ENCODE peak calls at places on chromosome 20, in eight cellular contexts. One of them, this sample, is unnamed.

GRCh38 chr20:4136078-4136966 is 121.0 kb upstream of the RNF24 start:
- DNase-seq in breast epithelium: no peak
- DNase-seq in GM12865: no peak
- DNase-seq in AG04450: no peak
- DNase-seq in GM06990: no peak
- DNase-seq in dorsolateral prefrontal cortex: no peak
- DNase-seq in endodermal cell: peak
- DNase-seq in IMR-90: peak
- DNase-seq in this sample: no peak

GRCh38 chr20:9294081-9294480 is 220.3 kb upstream of the LAMP5 start:
- DNase-seq in GM06990: no peak
- DNase-seq in breast epithelium: no peak
- DNase-seq in AG04450: peak
- DNase-seq in endodermal cell: no peak
- DNase-seq in dorsolateral prefrontal cortex: no peak
- DNase-seq in GM12865: no peak
- DNase-seq in IMR-90: peak
- DNase-seq in this sample: peak

GRCh38 chr20:23943304-23943703 is 45.3 kb downstream of the GGTLC1 start:
- DNase-seq in endodermal cell: no peak
- DNase-seq in GM12865: no peak
- DNase-seq in AG04450: no peak
- DNase-seq in dorsolateral prefrontal cortex: no peak
- DNase-seq in breast epithelium: no peak
- DNase-seq in GM06990: no peak
- DNase-seq in IMR-90: no peak
- DNase-seq in this sample: no peak

GRCh38 chr20:59495894-59496510 is 108.3 kb upstream of the PHACTR3 start:
- DNase-seq in GM06990: peak
- DNase-seq in GM12865: peak
- DNase-seq in endodermal cell: peak
- DNase-seq in AG04450: peak
- DNase-seq in dorsolateral prefrontal cortex: peak
- DNase-seq in breast epithelium: peak
- DNase-seq in IMR-90: peak
- DNase-seq in this sample: peak

GRCh38 chr20:49599746-49600113 is 31.8 kb upstream of the PTGIS start:
- DNase-seq in breast epithelium: no peak
- DNase-seq in AG04450: no peak
- DNase-seq in dorsolateral prefrontal cortex: no peak
- DNase-seq in GM12865: no peak
- DNase-seq in GM06990: no peak
- DNase-seq in IMR-90: no peak
- DNase-seq in endodermal cell: no peak
- DNase-seq in this sample: no peak

GRCh38 chr20:10282930-10283556 is 64.4 kb downstream of the SNAP25 start:
- DNase-seq in dorsolateral prefrontal cortex: no peak
- DNase-seq in endodermal cell: no peak
- DNase-seq in AG04450: no peak
- DNase-seq in GM12865: no peak
- DNase-seq in breast epithelium: no peak
- DNase-seq in GM06990: no peak
- DNase-seq in IMR-90: peak
- DNase-seq in this sample: no peak

GRCh38 chr20:34030453-34030852 is 36.7 kb downstream of the RALY start:
- DNase-seq in breast epithelium: no peak
- DNase-seq in GM06990: no peak
- DNase-seq in IMR-90: no peak
- DNase-seq in AG04450: no peak
- DNase-seq in GM12865: no peak
- DNase-seq in endodermal cell: no peak
- DNase-seq in dorsolateral prefrontal cortex: no peak
- DNase-seq in this sample: no peak

GRCh38 chr20:42113236-42113635 is 495.1 kb upstream of the CHD6 start:
- DNase-seq in GM12865: no peak
- DNase-seq in IMR-90: no peak
- DNase-seq in GM06990: no peak
- DNase-seq in dorsolateral prefrontal cortex: no peak
- DNase-seq in endodermal cell: no peak
- DNase-seq in AG04450: no peak
- DNase-seq in breast epithelium: no peak
- DNase-seq in this sample: no peak

GRCh38 chr20:42706762-42707161 is 482.9 kb downstream of the PTPRT start:
- DNase-seq in endodermal cell: no peak
- DNase-seq in IMR-90: no peak
- DNase-seq in GM12865: no peak
- DNase-seq in dorsolateral prefrontal cortex: no peak
- DNase-seq in AG04450: no peak
- DNase-seq in GM06990: no peak
- DNase-seq in breast epithelium: no peak
- DNase-seq in this sample: no peak

GRCh38 chr20:13739726-13740649 is 44.7 kb downstream of the ESF1 start:
- DNase-seq in GM06990: no peak
- DNase-seq in IMR-90: no peak
- DNase-seq in endodermal cell: no peak
- DNase-seq in AG04450: no peak
- DNase-seq in breast epithelium: no peak
- DNase-seq in dorsolateral prefrontal cortex: no peak
- DNase-seq in GM12865: no peak
- DNase-seq in this sample: no peak

GRCh38 chr20:38131588-38132121 is 33.4 kb downstream of the TGM2 start:
- DNase-seq in GM12865: no peak
- DNase-seq in IMR-90: no peak
- DNase-seq in breast epithelium: no peak
- DNase-seq in GM06990: no peak
- DNase-seq in endodermal cell: no peak
- DNase-seq in AG04450: no peak
- DNase-seq in dorsolateral prefrontal cortex: no peak
- DNase-seq in this sample: peak

GRCh38 chr20:3995067-3995748 is 20.1 kb downstream of the RNF24 start:
- DNase-seq in dorsolateral prefrontal cortex: no peak
- DNase-seq in GM06990: no peak
- DNase-seq in GM12865: no peak
- DNase-seq in endodermal cell: peak
- DNase-seq in breast epithelium: no peak
- DNase-seq in AG04450: no peak
- DNase-seq in IMR-90: peak
- DNase-seq in this sample: peak

GRCh38 chr20:38883081-38883980 is 42.9 kb upstream of the FAM83D start:
- DNase-seq in GM12865: no peak
- DNase-seq in endodermal cell: no peak
- DNase-seq in AG04450: no peak
- DNase-seq in IMR-90: peak
- DNase-seq in breast epithelium: no peak
- DNase-seq in GM06990: no peak
- DNase-seq in dorsolateral prefrontal cortex: peak
- DNase-seq in this sample: no peak

GRCh38 chr20:49325981-49326380 is 48.1 kb upstream of the ZNFX1 start:
- DNase-seq in GM12865: no peak
- DNase-seq in breast epithelium: no peak
- DNase-seq in IMR-90: peak
- DNase-seq in GM06990: no peak
- DNase-seq in endodermal cell: no peak
- DNase-seq in AG04450: no peak
- DNase-seq in dorsolateral prefrontal cortex: no peak
- DNase-seq in this sample: no peak

GRCh38 chr20:63961664-63962425 is 5.6 kb upstream of the UCKL1 start:
- DNase-seq in GM12865: no peak
- DNase-seq in AG04450: no peak
- DNase-seq in GM06990: no peak
- DNase-seq in endodermal cell: no peak
- DNase-seq in breast epithelium: no peak
- DNase-seq in dorsolateral prefrontal cortex: no peak
- DNase-seq in IMR-90: no peak
- DNase-seq in this sample: no peak

GRCh38 chr20:4064118-4064962 is 49.0 kb upstream of the RNF24 start:
- DNase-seq in dorsolateral prefrontal cortex: peak
- DNase-seq in endodermal cell: peak
- DNase-seq in breast epithelium: peak
- DNase-seq in AG04450: no peak
- DNase-seq in GM06990: no peak
- DNase-seq in IMR-90: peak
- DNase-seq in GM12865: no peak
- DNase-seq in this sample: peak

GRCh38 chr20:56328861-56329260 is 29.9 kb upstream of the FAM210B start:
- DNase-seq in dorsolateral prefrontal cortex: no peak
- DNase-seq in endodermal cell: peak
- DNase-seq in GM12865: no peak
- DNase-seq in GM06990: no peak
- DNase-seq in breast epithelium: no peak
- DNase-seq in IMR-90: peak
- DNase-seq in AG04450: no peak
- DNase-seq in this sample: peak

GRCh38 chr20:23032056-23032455 is 3.1 kb upstream of the SSTR4 start:
- DNase-seq in dorsolateral prefrontal cortex: no peak
- DNase-seq in endodermal cell: no peak
- DNase-seq in GM12865: no peak
- DNase-seq in IMR-90: no peak
- DNase-seq in GM06990: no peak
- DNase-seq in AG04450: no peak
- DNase-seq in breast epithelium: no peak
- DNase-seq in this sample: no peak

GRCh38 chr20:953742-954141 is 37.6 kb upstream of the ANGPT4 start:
- DNase-seq in dorsolateral prefrontal cortex: no peak
- DNase-seq in endodermal cell: no peak
- DNase-seq in breast epithelium: no peak
- DNase-seq in AG04450: no peak
- DNase-seq in GM06990: no peak
- DNase-seq in IMR-90: no peak
- DNase-seq in GM12865: no peak
- DNase-seq in this sample: peak

GRCh38 chr20:61050491-61050890 is 201.6 kb upstream of the CDH4 start:
- DNase-seq in breast epithelium: no peak
- DNase-seq in GM06990: no peak
- DNase-seq in endodermal cell: no peak
- DNase-seq in dorsolateral prefrontal cortex: no peak
- DNase-seq in AG04450: no peak
- DNase-seq in IMR-90: no peak
- DNase-seq in GM12865: no peak
- DNase-seq in this sample: no peak

GRCh38 chr20:48295445-48295903 is 510.2 kb upstream of the SULF2 start:
- DNase-seq in endodermal cell: peak
- DNase-seq in GM06990: no peak
- DNase-seq in IMR-90: peak
- DNase-seq in GM12865: no peak
- DNase-seq in dorsolateral prefrontal cortex: no peak
- DNase-seq in breast epithelium: no peak
- DNase-seq in AG04450: peak
- DNase-seq in this sample: peak
- H3K4me3 ChIP-seq in endodermal cell: no peak
- H3K4me3 ChIP-seq in GM06990: no peak
- H3K4me3 ChIP-seq in IMR-90: no peak
- H3K4me3 ChIP-seq in GM12865: no peak
- H3K4me3 ChIP-seq in dorsolateral prefrontal cortex: no peak
- H3K4me3 ChIP-seq in breast epithelium: no peak
- H3K4me3 ChIP-seq in AG04450: no peak
- H3K4me3 ChIP-seq in this sample: no peak

GRCh38 chr20:62766716-62767115 is 29.6 kb upstream of the MRGBP start:
- DNase-seq in IMR-90: no peak
- DNase-seq in dorsolateral prefrontal cortex: no peak
- DNase-seq in AG04450: no peak
- DNase-seq in GM12865: no peak
- DNase-seq in GM06990: no peak
- DNase-seq in endodermal cell: no peak
- DNase-seq in breast epithelium: no peak
- DNase-seq in this sample: peak
- TF ChIP-seq CTCF in IMR-90: no peak
- TF ChIP-seq CTCF in dorsolateral prefrontal cortex: no peak
- TF ChIP-seq CTCF in AG04450: no peak
- TF ChIP-seq CTCF in GM12865: no peak
- TF ChIP-seq CTCF in GM06990: no peak
- TF ChIP-seq CTCF in endodermal cell: no peak
- TF ChIP-seq CTCF in breast epithelium: no peak
- TF ChIP-seq CTCF in this sample: no peak

GRCh38 chr20:40980828-40981310 is 47.8 kb upstream of the TOP1 start:
- DNase-seq in breast epithelium: no peak
- DNase-seq in AG04450: no peak
- DNase-seq in dorsolateral prefrontal cortex: no peak
- DNase-seq in IMR-90: no peak
- DNase-seq in GM12865: no peak
- DNase-seq in GM06990: no peak
- DNase-seq in endodermal cell: no peak
- DNase-seq in this sample: no peak
- H3K4me3 ChIP-seq in breast epithelium: no peak
- H3K4me3 ChIP-seq in AG04450: no peak
- H3K4me3 ChIP-seq in dorsolateral prefrontal cortex: no peak
- H3K4me3 ChIP-seq in IMR-90: no peak
- H3K4me3 ChIP-seq in GM12865: peak
- H3K4me3 ChIP-seq in GM06990: peak
- H3K4me3 ChIP-seq in endodermal cell: no peak
- H3K4me3 ChIP-seq in this sample: no peak

GRCh38 chr20:17969276-17969883 is 562 bp downstream of the MGME1 start:
- DNase-seq in breast epithelium: no peak
- DNase-seq in GM06990: no peak
- DNase-seq in dorsolateral prefrontal cortex: no peak
- DNase-seq in AG04450: no peak
- DNase-seq in IMR-90: no peak
- DNase-seq in GM12865: peak
- DNase-seq in endodermal cell: peak
- DNase-seq in this sample: peak
- TF ChIP-seq CTCF in breast epithelium: no peak
- TF ChIP-seq CTCF in GM06990: no peak
- TF ChIP-seq CTCF in dorsolateral prefrontal cortex: no peak
- TF ChIP-seq CTCF in AG04450: no peak
- TF ChIP-seq CTCF in IMR-90: no peak
- TF ChIP-seq CTCF in GM12865: no peak
- TF ChIP-seq CTCF in endodermal cell: no peak
- TF ChIP-seq CTCF in this sample: no peak

GRCh38 chr20:58453391-58453790 is 61.8 kb downstream of the APCDD1L start:
- DNase-seq in GM12865: no peak
- DNase-seq in dorsolateral prefrontal cortex: no peak
- DNase-seq in GM06990: no peak
- DNase-seq in endodermal cell: peak
- DNase-seq in IMR-90: no peak
- DNase-seq in breast epithelium: no peak
- DNase-seq in AG04450: no peak
- DNase-seq in this sample: no peak
- H3K4me3 ChIP-seq in GM12865: no peak
- H3K4me3 ChIP-seq in dorsolateral prefrontal cortex: no peak
- H3K4me3 ChIP-seq in GM06990: no peak
- H3K4me3 ChIP-seq in endodermal cell: peak
- H3K4me3 ChIP-seq in IMR-90: no peak
- H3K4me3 ChIP-seq in breast epithelium: no peak
- H3K4me3 ChIP-seq in AG04450: no peak
- H3K4me3 ChIP-seq in this sample: no peak

This sample was measured in epithelial cell of esophagus.